ENCODE peak calls at places on chromosomes 7 and 10, in eight cellular contexts. One of them, this sample, is unnamed.

GRCh38 chr7:158705234-158705890 is 758 bp upstream of the NCAPG2 start:
- DNase-seq in NCI-H2029: no peak
- DNase-seq in omental fat pad: no peak
- DNase-seq in activated effector memory CD4-positive, alpha-beta T cell treated with Interleukin-2 at 50 U/mL for 16 hours: no peak
- DNase-seq in heart left ventricle: no peak
- DNase-seq in DMS53: peak; percentile 77
- DNase-seq in thoracic aorta: no peak
- DNase-seq in posterior cingulate gyrus: no peak
- DNase-seq in this sample: no peak

GRCh38 chr10:8100366-8100765 is 45.9 kb downstream of the GATA3 start:
- DNase-seq in NCI-H2029: no peak
- DNase-seq in omental fat pad: no peak
- DNase-seq in activated effector memory CD4-positive, alpha-beta T cell treated with Interleukin-2 at 50 U/mL for 16 hours: no peak
- DNase-seq in heart left ventricle: no peak
- DNase-seq in DMS53: no peak
- DNase-seq in thoracic aorta: no peak
- DNase-seq in posterior cingulate gyrus: no peak
- DNase-seq in this sample: no peak

GRCh38 chr7:46747222-46747621 is 826.1 kb upstream of the IGFBP3 start:
- DNase-seq in NCI-H2029: no peak
- DNase-seq in omental fat pad: no peak
- DNase-seq in activated effector memory CD4-positive, alpha-beta T cell treated with Interleukin-2 at 50 U/mL for 16 hours: no peak
- DNase-seq in heart left ventricle: no peak
- DNase-seq in DMS53: peak; percentile 7
- DNase-seq in thoracic aorta: no peak
- DNase-seq in posterior cingulate gyrus: no peak
- DNase-seq in this sample: no peak

GRCh38 chr7:103348452-103348851 is 1.0 kb downstream of the PSMC2 start:
- DNase-seq in NCI-H2029: no peak
- DNase-seq in omental fat pad: no peak
- DNase-seq in activated effector memory CD4-positive, alpha-beta T cell treated with Interleukin-2 at 50 U/mL for 16 hours: no peak
- DNase-seq in heart left ventricle: no peak
- DNase-seq in DMS53: peak; percentile 38
- DNase-seq in thoracic aorta: no peak
- DNase-seq in posterior cingulate gyrus: no peak
- DNase-seq in this sample: no peak

GRCh38 chr10:18094793-18095192 is 45.4 kb upstream of the CACNB2 start:
- DNase-seq in NCI-H2029: no peak
- DNase-seq in omental fat pad: no peak
- DNase-seq in activated effector memory CD4-positive, alpha-beta T cell treated with Interleukin-2 at 50 U/mL for 16 hours: no peak
- DNase-seq in heart left ventricle: no peak
- DNase-seq in DMS53: no peak
- DNase-seq in thoracic aorta: no peak
- DNase-seq in posterior cingulate gyrus: no peak
- DNase-seq in this sample: no peak

GRCh38 chr10:73981812-73982211 is 16.1 kb upstream of the VCL start:
- DNase-seq in NCI-H2029: no peak
- DNase-seq in omental fat pad: no peak
- DNase-seq in activated effector memory CD4-positive, alpha-beta T cell treated with Interleukin-2 at 50 U/mL for 16 hours: no peak
- DNase-seq in heart left ventricle: no peak
- DNase-seq in DMS53: no peak
- DNase-seq in thoracic aorta: no peak
- DNase-seq in posterior cingulate gyrus: no peak
- DNase-seq in this sample: no peak

GRCh38 chr7:151231080-151231479 is 1.2 kb upstream of the CHPF2 start:
- DNase-seq in NCI-H2029: no peak
- DNase-seq in omental fat pad: no peak
- DNase-seq in activated effector memory CD4-positive, alpha-beta T cell treated with Interleukin-2 at 50 U/mL for 16 hours: no peak
- DNase-seq in heart left ventricle: no peak
- DNase-seq in DMS53: no peak
- DNase-seq in thoracic aorta: no peak
- DNase-seq in posterior cingulate gyrus: no peak
- DNase-seq in this sample: no peak

GRCh38 chr10:86961481-86962091 is 3.2 kb downstream of the SNCG start:
- DNase-seq in NCI-H2029: no peak
- DNase-seq in omental fat pad: no peak
- DNase-seq in activated effector memory CD4-positive, alpha-beta T cell treated with Interleukin-2 at 50 U/mL for 16 hours: no peak
- DNase-seq in heart left ventricle: peak; percentile 26
- DNase-seq in DMS53: no peak
- DNase-seq in thoracic aorta: peak; percentile 1
- DNase-seq in posterior cingulate gyrus: no peak
- DNase-seq in this sample: no peak

GRCh38 chr10:132451506-132452215 is 54.7 kb downstream of the PWWP2B start:
- DNase-seq in NCI-H2029: no peak
- DNase-seq in omental fat pad: no peak
- DNase-seq in activated effector memory CD4-positive, alpha-beta T cell treated with Interleukin-2 at 50 U/mL for 16 hours: no peak
- DNase-seq in heart left ventricle: peak; percentile 22
- DNase-seq in DMS53: peak; percentile 60
- DNase-seq in thoracic aorta: no peak
- DNase-seq in posterior cingulate gyrus: no peak
- DNase-seq in this sample: no peak

GRCh38 chr10:89414146-89414878 is at the start of gene IFIT5:
- DNase-seq in NCI-H2029: peak; percentile 24
- DNase-seq in omental fat pad: no peak
- DNase-seq in activated effector memory CD4-positive, alpha-beta T cell treated with Interleukin-2 at 50 U/mL for 16 hours: peak; percentile 66
- DNase-seq in heart left ventricle: peak; percentile 75
- DNase-seq in DMS53: peak; percentile 89
- DNase-seq in thoracic aorta: no peak
- DNase-seq in posterior cingulate gyrus: peak; percentile 70
- DNase-seq in this sample: peak; percentile 55

GRCh38 chr10:113950268-113950667 is 93.4 kb upstream of the ADRB1 start:
- DNase-seq in NCI-H2029: no peak
- DNase-seq in omental fat pad: no peak
- DNase-seq in activated effector memory CD4-positive, alpha-beta T cell treated with Interleukin-2 at 50 U/mL for 16 hours: no peak
- DNase-seq in heart left ventricle: no peak
- DNase-seq in DMS53: no peak
- DNase-seq in thoracic aorta: no peak
- DNase-seq in posterior cingulate gyrus: no peak
- DNase-seq in this sample: no peak

GRCh38 chr10:101512741-101513140 is 75.3 kb downstream of the POLL start:
- DNase-seq in NCI-H2029: peak; percentile 15
- DNase-seq in omental fat pad: no peak
- DNase-seq in activated effector memory CD4-positive, alpha-beta T cell treated with Interleukin-2 at 50 U/mL for 16 hours: no peak
- DNase-seq in heart left ventricle: no peak
- DNase-seq in DMS53: peak; percentile 68
- DNase-seq in thoracic aorta: no peak
- DNase-seq in posterior cingulate gyrus: no peak
- DNase-seq in this sample: no peak

GRCh38 chr7:124840435-124840834 is 74.8 kb upstream of the GPR37 start:
- DNase-seq in NCI-H2029: no peak
- DNase-seq in omental fat pad: no peak
- DNase-seq in activated effector memory CD4-positive, alpha-beta T cell treated with Interleukin-2 at 50 U/mL for 16 hours: no peak
- DNase-seq in heart left ventricle: no peak
- DNase-seq in DMS53: peak; percentile 53
- DNase-seq in thoracic aorta: no peak
- DNase-seq in posterior cingulate gyrus: no peak
- DNase-seq in this sample: no peak

GRCh38 chr7:112001089-112001826 is 204.9 kb downstream of the DOCK4 start:
- DNase-seq in NCI-H2029: no peak
- DNase-seq in omental fat pad: no peak
- DNase-seq in activated effector memory CD4-positive, alpha-beta T cell treated with Interleukin-2 at 50 U/mL for 16 hours: no peak
- DNase-seq in heart left ventricle: peak; percentile 30
- DNase-seq in DMS53: no peak
- DNase-seq in thoracic aorta: no peak
- DNase-seq in posterior cingulate gyrus: no peak
- DNase-seq in this sample: no peak

GRCh38 chr7:25777969-25778767 is 373.8 kb upstream of the NFE2L3 start:
- DNase-seq in NCI-H2029: peak; percentile 76
- DNase-seq in omental fat pad: no peak
- DNase-seq in activated effector memory CD4-positive, alpha-beta T cell treated with Interleukin-2 at 50 U/mL for 16 hours: no peak
- DNase-seq in heart left ventricle: no peak
- DNase-seq in DMS53: peak; percentile 98
- DNase-seq in thoracic aorta: no peak
- DNase-seq in posterior cingulate gyrus: no peak
- DNase-seq in this sample: no peak

GRCh38 chr10:96789571-96790108 is 42.5 kb upstream of the LCOR start:
- DNase-seq in NCI-H2029: no peak
- DNase-seq in omental fat pad: no peak
- DNase-seq in activated effector memory CD4-positive, alpha-beta T cell treated with Interleukin-2 at 50 U/mL for 16 hours: no peak
- DNase-seq in heart left ventricle: no peak
- DNase-seq in DMS53: peak; percentile 67
- DNase-seq in thoracic aorta: no peak
- DNase-seq in posterior cingulate gyrus: peak; percentile 45
- DNase-seq in this sample: no peak

GRCh38 chr7:141333459-141333858 is 217.8 kb upstream of the AGK start:
- DNase-seq in NCI-H2029: no peak
- DNase-seq in omental fat pad: no peak
- DNase-seq in activated effector memory CD4-positive, alpha-beta T cell treated with Interleukin-2 at 50 U/mL for 16 hours: no peak
- DNase-seq in heart left ventricle: no peak
- DNase-seq in DMS53: no peak
- DNase-seq in thoracic aorta: no peak
- DNase-seq in posterior cingulate gyrus: no peak
- DNase-seq in this sample: no peak

GRCh38 chr7:98475352-98475751 is 74.5 kb upstream of the BAIAP2L1 start:
- DNase-seq in NCI-H2029: no peak
- DNase-seq in omental fat pad: no peak
- DNase-seq in activated effector memory CD4-positive, alpha-beta T cell treated with Interleukin-2 at 50 U/mL for 16 hours: no peak
- DNase-seq in heart left ventricle: no peak
- DNase-seq in DMS53: no peak
- DNase-seq in thoracic aorta: no peak
- DNase-seq in posterior cingulate gyrus: no peak
- DNase-seq in this sample: no peak

GRCh38 chr10:102648889-102649752 is 4.8 kb downstream of the TRIM8 start:
- DNase-seq in NCI-H2029: no peak
- DNase-seq in omental fat pad: no peak
- DNase-seq in activated effector memory CD4-positive, alpha-beta T cell treated with Interleukin-2 at 50 U/mL for 16 hours: no peak
- DNase-seq in heart left ventricle: peak; percentile 59
- DNase-seq in DMS53: no peak
- DNase-seq in thoracic aorta: no peak
- DNase-seq in posterior cingulate gyrus: peak; percentile 66
- DNase-seq in this sample: no peak

GRCh38 chr10:31033166-31033565 is 1.5 kb upstream of the ZNF438 start:
- DNase-seq in NCI-H2029: no peak
- DNase-seq in omental fat pad: no peak
- DNase-seq in activated effector memory CD4-positive, alpha-beta T cell treated with Interleukin-2 at 50 U/mL for 16 hours: no peak
- DNase-seq in heart left ventricle: no peak
- DNase-seq in DMS53: no peak
- DNase-seq in thoracic aorta: no peak
- DNase-seq in posterior cingulate gyrus: no peak
- DNase-seq in this sample: no peak

GRCh38 chr10:42866115-42866995 is 83.8 kb downstream of the BMS1 start:
- DNase-seq in NCI-H2029: peak; percentile 13
- DNase-seq in omental fat pad: no peak
- DNase-seq in activated effector memory CD4-positive, alpha-beta T cell treated with Interleukin-2 at 50 U/mL for 16 hours: peak; percentile 3
- DNase-seq in heart left ventricle: peak; percentile 84
- DNase-seq in DMS53: peak; percentile 92
- DNase-seq in thoracic aorta: no peak
- DNase-seq in posterior cingulate gyrus: peak; percentile 85
- DNase-seq in this sample: peak; percentile 43

GRCh38 chr7:40148671-40149070 is 13.9 kb downstream of the SUGCT start:
- DNase-seq in NCI-H2029: no peak
- DNase-seq in omental fat pad: no peak
- DNase-seq in activated effector memory CD4-positive, alpha-beta T cell treated with Interleukin-2 at 50 U/mL for 16 hours: no peak
- DNase-seq in heart left ventricle: no peak
- DNase-seq in DMS53: no peak
- DNase-seq in thoracic aorta: no peak
- DNase-seq in posterior cingulate gyrus: no peak
- DNase-seq in this sample: no peak

GRCh38 chr7:40248681-40249080 is 113.9 kb downstream of the SUGCT start:
- DNase-seq in NCI-H2029: no peak
- DNase-seq in omental fat pad: no peak
- DNase-seq in activated effector memory CD4-positive, alpha-beta T cell treated with Interleukin-2 at 50 U/mL for 16 hours: no peak
- DNase-seq in heart left ventricle: no peak
- DNase-seq in DMS53: no peak
- DNase-seq in thoracic aorta: no peak
- DNase-seq in posterior cingulate gyrus: no peak
- DNase-seq in this sample: no peak

GRCh38 chr7:139671967-139672366 is 105.8 kb downstream of the HIPK2 start:
- DNase-seq in NCI-H2029: no peak
- DNase-seq in omental fat pad: no peak
- DNase-seq in activated effector memory CD4-positive, alpha-beta T cell treated with Interleukin-2 at 50 U/mL for 16 hours: no peak
- DNase-seq in heart left ventricle: no peak
- DNase-seq in DMS53: no peak
- DNase-seq in thoracic aorta: no peak
- DNase-seq in posterior cingulate gyrus: no peak
- DNase-seq in this sample: no peak

GRCh38 chr7:95432606-95433005 is 2.2 kb downstream of the PON2 start:
- DNase-seq in NCI-H2029: no peak
- DNase-seq in omental fat pad: no peak
- DNase-seq in activated effector memory CD4-positive, alpha-beta T cell treated with Interleukin-2 at 50 U/mL for 16 hours: no peak
- DNase-seq in heart left ventricle: no peak
- DNase-seq in DMS53: no peak
- DNase-seq in thoracic aorta: no peak
- DNase-seq in posterior cingulate gyrus: no peak
- DNase-seq in this sample: no peak

GRCh38 chr10:97333351-97333600 is 1.3 kb downstream of the FRAT2 start:
- DNase-seq in NCI-H2029: no peak
- DNase-seq in omental fat pad: no peak
- DNase-seq in activated effector memory CD4-positive, alpha-beta T cell treated with Interleukin-2 at 50 U/mL for 16 hours: no peak
- DNase-seq in heart left ventricle: no peak
- DNase-seq in DMS53: no peak
- DNase-seq in thoracic aorta: no peak
- DNase-seq in posterior cingulate gyrus: no peak
- DNase-seq in this sample: no peak

GRCh38 chr10:84269773-84270172 is 24.9 kb downstream of the RGR start:
- DNase-seq in NCI-H2029: no peak
- DNase-seq in omental fat pad: no peak
- DNase-seq in activated effector memory CD4-positive, alpha-beta T cell treated with Interleukin-2 at 50 U/mL for 16 hours: no peak
- DNase-seq in heart left ventricle: no peak
- DNase-seq in DMS53: peak; percentile 62
- DNase-seq in thoracic aorta: no peak
- DNase-seq in posterior cingulate gyrus: no peak
- DNase-seq in this sample: no peak

GRCh38 chr10:99945286-99945685 is 64.5 kb downstream of the DNMBP start:
- DNase-seq in NCI-H2029: no peak
- DNase-seq in omental fat pad: peak; percentile 45
- DNase-seq in activated effector memory CD4-positive, alpha-beta T cell treated with Interleukin-2 at 50 U/mL for 16 hours: no peak
- DNase-seq in heart left ventricle: peak; percentile 54
- DNase-seq in DMS53: peak; percentile 40
- DNase-seq in thoracic aorta: peak; percentile 15
- DNase-seq in posterior cingulate gyrus: no peak
- DNase-seq in this sample: no peak

GRCh38 chr10:22682237-22683192 is 31.9 kb downstream of the PIP4K2A start:
- DNase-seq in NCI-H2029: no peak
- DNase-seq in omental fat pad: no peak
- DNase-seq in activated effector memory CD4-positive, alpha-beta T cell treated with Interleukin-2 at 50 U/mL for 16 hours: peak; percentile 43
- DNase-seq in heart left ventricle: no peak
- DNase-seq in DMS53: peak; percentile 87
- DNase-seq in thoracic aorta: no peak
- DNase-seq in posterior cingulate gyrus: no peak
- DNase-seq in this sample: no peak

GRCh38 chr7:148173296-148173695 is 417.3 kb upstream of the C7orf33 start:
- DNase-seq in NCI-H2029: no peak
- DNase-seq in omental fat pad: no peak
- DNase-seq in activated effector memory CD4-positive, alpha-beta T cell treated with Interleukin-2 at 50 U/mL for 16 hours: no peak
- DNase-seq in heart left ventricle: no peak
- DNase-seq in DMS53: no peak
- DNase-seq in thoracic aorta: no peak
- DNase-seq in posterior cingulate gyrus: no peak
- DNase-seq in this sample: no peak

GRCh38 chr10:104472957-104473745 is 119.5 kb downstream of the CFAP58 start:
- DNase-seq in NCI-H2029: no peak
- DNase-seq in omental fat pad: no peak
- DNase-seq in activated effector memory CD4-positive, alpha-beta T cell treated with Interleukin-2 at 50 U/mL for 16 hours: no peak
- DNase-seq in heart left ventricle: no peak
- DNase-seq in DMS53: no peak
- DNase-seq in thoracic aorta: no peak
- DNase-seq in posterior cingulate gyrus: no peak
- DNase-seq in this sample: no peak

GRCh38 chr7:81404669-81405068 is 365.2 kb downstream of the HGF start:
- DNase-seq in NCI-H2029: no peak
- DNase-seq in omental fat pad: no peak
- DNase-seq in activated effector memory CD4-positive, alpha-beta T cell treated with Interleukin-2 at 50 U/mL for 16 hours: no peak
- DNase-seq in heart left ventricle: no peak
- DNase-seq in DMS53: no peak
- DNase-seq in thoracic aorta: no peak
- DNase-seq in posterior cingulate gyrus: no peak
- DNase-seq in this sample: no peak

GRCh38 chr10:74292871-74293427 is 141.9 kb downstream of the ADK start:
- DNase-seq in NCI-H2029: no peak
- DNase-seq in omental fat pad: no peak
- DNase-seq in activated effector memory CD4-positive, alpha-beta T cell treated with Interleukin-2 at 50 U/mL for 16 hours: no peak
- DNase-seq in heart left ventricle: no peak
- DNase-seq in DMS53: no peak
- DNase-seq in thoracic aorta: no peak
- DNase-seq in posterior cingulate gyrus: no peak
- DNase-seq in this sample: no peak

GRCh38 chr10:53025172-53025651 is 252.6 kb upstream of the MBL2 start:
- DNase-seq in NCI-H2029: no peak
- DNase-seq in omental fat pad: no peak
- DNase-seq in activated effector memory CD4-positive, alpha-beta T cell treated with Interleukin-2 at 50 U/mL for 16 hours: no peak
- DNase-seq in heart left ventricle: no peak
- DNase-seq in DMS53: peak; percentile 34
- DNase-seq in thoracic aorta: no peak
- DNase-seq in posterior cingulate gyrus: no peak
- DNase-seq in this sample: no peak